ENCODE peak calls at places on chromosomes 13 and 19, in nine cellular contexts. One of them, this sample, is unnamed.

GRCh38 chr13:30421093-30422055 is 919 bp upstream of the UBE2L5 start:
- DNase-seq in fibroblast of mammary gland: peak
- DNase-seq in cardiac fibroblast: peak
- DNase-seq in BE2C: peak
- DNase-seq in transverse colon: peak
- DNase-seq in tibial artery: peak
- DNase-seq in heart left ventricle: peak
- DNase-seq in AG04450: peak
- DNase-seq in CD8-positive, alpha-beta T cell: peak
- DNase-seq in this sample: peak

GRCh38 chr19:48639483-48640375 is 2.5 kb upstream of the DBP start:
- DNase-seq in fibroblast of mammary gland: no peak
- DNase-seq in cardiac fibroblast: no peak
- DNase-seq in BE2C: no peak
- DNase-seq in transverse colon: no peak
- DNase-seq in tibial artery: no peak
- DNase-seq in heart left ventricle: peak
- DNase-seq in AG04450: no peak
- DNase-seq in CD8-positive, alpha-beta T cell: no peak
- DNase-seq in this sample: no peak

GRCh38 chr19:38675611-38676010 is 28.2 kb downstream of the ACTN4 start:
- DNase-seq in fibroblast of mammary gland: no peak
- DNase-seq in cardiac fibroblast: no peak
- DNase-seq in BE2C: no peak
- DNase-seq in transverse colon: no peak
- DNase-seq in tibial artery: no peak
- DNase-seq in heart left ventricle: no peak
- DNase-seq in AG04450: no peak
- DNase-seq in CD8-positive, alpha-beta T cell: no peak
- DNase-seq in this sample: no peak

GRCh38 chr13:51260154-51260553 is 38.0 kb downstream of the FAM124A start:
- DNase-seq in fibroblast of mammary gland: no peak
- DNase-seq in cardiac fibroblast: no peak
- DNase-seq in BE2C: no peak
- DNase-seq in transverse colon: no peak
- DNase-seq in tibial artery: no peak
- DNase-seq in heart left ventricle: no peak
- DNase-seq in AG04450: no peak
- DNase-seq in CD8-positive, alpha-beta T cell: no peak
- DNase-seq in this sample: no peak

GRCh38 chr13:37144661-37145060 is 39.2 kb upstream of the CSNK1A1L start:
- DNase-seq in fibroblast of mammary gland: peak
- DNase-seq in cardiac fibroblast: peak
- DNase-seq in BE2C: no peak
- DNase-seq in transverse colon: no peak
- DNase-seq in tibial artery: no peak
- DNase-seq in heart left ventricle: no peak
- DNase-seq in AG04450: no peak
- DNase-seq in CD8-positive, alpha-beta T cell: no peak
- DNase-seq in this sample: peak

GRCh38 chr19:3692141-3693029 is 7.9 kb downstream of the PIP5K1C start:
- DNase-seq in fibroblast of mammary gland: no peak
- DNase-seq in cardiac fibroblast: no peak
- DNase-seq in BE2C: no peak
- DNase-seq in transverse colon: no peak
- DNase-seq in tibial artery: no peak
- DNase-seq in heart left ventricle: no peak
- DNase-seq in AG04450: no peak
- DNase-seq in CD8-positive, alpha-beta T cell: peak
- DNase-seq in this sample: no peak

GRCh38 chr13:103282571-103283450 is 216.6 kb upstream of the SLC10A2 start:
- DNase-seq in fibroblast of mammary gland: peak
- DNase-seq in cardiac fibroblast: peak
- DNase-seq in BE2C: no peak
- DNase-seq in transverse colon: no peak
- DNase-seq in tibial artery: no peak
- DNase-seq in heart left ventricle: no peak
- DNase-seq in AG04450: peak
- DNase-seq in CD8-positive, alpha-beta T cell: no peak
- DNase-seq in this sample: peak

GRCh38 chr19:38624822-38625221 is 5.8 kb downstream of the EIF3K start:
- DNase-seq in fibroblast of mammary gland: no peak
- DNase-seq in cardiac fibroblast: no peak
- DNase-seq in BE2C: no peak
- DNase-seq in transverse colon: no peak
- DNase-seq in tibial artery: no peak
- DNase-seq in heart left ventricle: no peak
- DNase-seq in AG04450: no peak
- DNase-seq in CD8-positive, alpha-beta T cell: no peak
- DNase-seq in this sample: no peak

GRCh38 chr13:39353988-39354387 is 249.0 kb downstream of the LHFPL6 start:
- DNase-seq in fibroblast of mammary gland: peak
- DNase-seq in cardiac fibroblast: peak
- DNase-seq in BE2C: no peak
- DNase-seq in transverse colon: no peak
- DNase-seq in tibial artery: no peak
- DNase-seq in heart left ventricle: no peak
- DNase-seq in AG04450: no peak
- DNase-seq in CD8-positive, alpha-beta T cell: no peak
- DNase-seq in this sample: peak

GRCh38 chr19:4972509-4973230 is 3.8 kb downstream of the KDM4B start:
- DNase-seq in fibroblast of mammary gland: peak
- DNase-seq in cardiac fibroblast: peak
- DNase-seq in BE2C: no peak
- DNase-seq in transverse colon: no peak
- DNase-seq in tibial artery: no peak
- DNase-seq in heart left ventricle: no peak
- DNase-seq in AG04450: no peak
- DNase-seq in CD8-positive, alpha-beta T cell: no peak
- DNase-seq in this sample: peak

GRCh38 chr13:33147832-33148231 is 131.6 kb downstream of the KL start:
- DNase-seq in fibroblast of mammary gland: no peak
- DNase-seq in cardiac fibroblast: no peak
- DNase-seq in BE2C: no peak
- DNase-seq in transverse colon: no peak
- DNase-seq in tibial artery: no peak
- DNase-seq in heart left ventricle: no peak
- DNase-seq in AG04450: no peak
- DNase-seq in CD8-positive, alpha-beta T cell: no peak
- DNase-seq in this sample: no peak

GRCh38 chr13:50127017-50127725 is 111.9 kb downstream of the KCNRG start:
- DNase-seq in fibroblast of mammary gland: peak
- DNase-seq in cardiac fibroblast: peak
- DNase-seq in BE2C: no peak
- DNase-seq in transverse colon: peak
- DNase-seq in tibial artery: peak
- DNase-seq in heart left ventricle: peak
- DNase-seq in AG04450: no peak
- DNase-seq in CD8-positive, alpha-beta T cell: no peak
- DNase-seq in this sample: peak

GRCh38 chr19:3698386-3698950 is 1.8 kb downstream of the PIP5K1C start:
- DNase-seq in fibroblast of mammary gland: no peak
- DNase-seq in cardiac fibroblast: no peak
- DNase-seq in BE2C: no peak
- DNase-seq in transverse colon: no peak
- DNase-seq in tibial artery: no peak
- DNase-seq in heart left ventricle: no peak
- DNase-seq in AG04450: no peak
- DNase-seq in CD8-positive, alpha-beta T cell: no peak
- DNase-seq in this sample: no peak

GRCh38 chr13:26480246-26480855 is 77.1 kb upstream of the WASF3 start:
- DNase-seq in fibroblast of mammary gland: no peak
- DNase-seq in cardiac fibroblast: peak
- DNase-seq in BE2C: no peak
- DNase-seq in transverse colon: peak
- DNase-seq in tibial artery: no peak
- DNase-seq in heart left ventricle: no peak
- DNase-seq in AG04450: no peak
- DNase-seq in CD8-positive, alpha-beta T cell: no peak
- DNase-seq in this sample: no peak

GRCh38 chr13:110408286-110408685 is 101.2 kb downstream of the COL4A2 start:
- DNase-seq in fibroblast of mammary gland: no peak
- DNase-seq in cardiac fibroblast: no peak
- DNase-seq in BE2C: no peak
- DNase-seq in transverse colon: no peak
- DNase-seq in tibial artery: no peak
- DNase-seq in heart left ventricle: no peak
- DNase-seq in AG04450: no peak
- DNase-seq in CD8-positive, alpha-beta T cell: no peak
- DNase-seq in this sample: no peak

GRCh38 chr19:40604647-40605200 is 3.6 kb downstream of the LTBP4 start:
- DNase-seq in fibroblast of mammary gland: no peak
- DNase-seq in cardiac fibroblast: no peak
- DNase-seq in BE2C: no peak
- DNase-seq in transverse colon: peak
- DNase-seq in tibial artery: peak
- DNase-seq in heart left ventricle: peak
- DNase-seq in AG04450: no peak
- DNase-seq in CD8-positive, alpha-beta T cell: no peak
- DNase-seq in this sample: no peak

GRCh38 chr13:67258482-67258881 is 28.3 kb upstream of the PCDH9 start:
- DNase-seq in fibroblast of mammary gland: no peak
- DNase-seq in cardiac fibroblast: peak
- DNase-seq in BE2C: no peak
- DNase-seq in transverse colon: no peak
- DNase-seq in tibial artery: no peak
- DNase-seq in heart left ventricle: no peak
- DNase-seq in AG04450: no peak
- DNase-seq in CD8-positive, alpha-beta T cell: no peak
- DNase-seq in this sample: no peak

GRCh38 chr13:95552539-95553270 is at the start of gene CLDN10:
- DNase-seq in fibroblast of mammary gland: no peak
- DNase-seq in cardiac fibroblast: no peak
- DNase-seq in BE2C: no peak
- DNase-seq in transverse colon: no peak
- DNase-seq in tibial artery: no peak
- DNase-seq in heart left ventricle: peak
- DNase-seq in AG04450: no peak
- DNase-seq in CD8-positive, alpha-beta T cell: no peak
- DNase-seq in this sample: no peak
- TF ChIP-seq CTCF in fibroblast of mammary gland: no peak
- TF ChIP-seq CTCF in cardiac fibroblast: no peak
- TF ChIP-seq CTCF in BE2C: no peak
- TF ChIP-seq CTCF in transverse colon: no peak
- TF ChIP-seq CTCF in tibial artery: no peak
- TF ChIP-seq CTCF in heart left ventricle: no peak
- TF ChIP-seq CTCF in AG04450: no peak
- TF ChIP-seq CTCF in CD8-positive, alpha-beta T cell: no peak
- TF ChIP-seq CTCF in this sample: no peak

GRCh38 chr19:17402982-17403855 is 2.2 kb downstream of the BST2 start:
- DNase-seq in fibroblast of mammary gland: no peak
- DNase-seq in cardiac fibroblast: no peak
- DNase-seq in BE2C: peak
- DNase-seq in transverse colon: no peak
- DNase-seq in tibial artery: no peak
- DNase-seq in heart left ventricle: peak
- DNase-seq in AG04450: no peak
- DNase-seq in CD8-positive, alpha-beta T cell: peak
- DNase-seq in this sample: no peak

GRCh38 chr19:17406039-17406886 is 833 bp upstream of the BST2 start:
- DNase-seq in fibroblast of mammary gland: no peak
- DNase-seq in cardiac fibroblast: no peak
- DNase-seq in BE2C: no peak
- DNase-seq in transverse colon: peak
- DNase-seq in tibial artery: no peak
- DNase-seq in heart left ventricle: no peak
- DNase-seq in AG04450: no peak
- DNase-seq in CD8-positive, alpha-beta T cell: no peak
- DNase-seq in this sample: peak

GRCh38 chr19:17404015-17404414 is 1.4 kb downstream of the BST2 start:
- DNase-seq in fibroblast of mammary gland: no peak
- DNase-seq in cardiac fibroblast: no peak
- DNase-seq in BE2C: no peak
- DNase-seq in transverse colon: no peak
- DNase-seq in tibial artery: no peak
- DNase-seq in heart left ventricle: no peak
- DNase-seq in AG04450: no peak
- DNase-seq in CD8-positive, alpha-beta T cell: no peak
- DNase-seq in this sample: no peak

GRCh38 chr19:17405250-17406038 is at the start of gene BST2:
- DNase-seq in fibroblast of mammary gland: no peak
- DNase-seq in cardiac fibroblast: peak
- DNase-seq in BE2C: peak
- DNase-seq in transverse colon: peak
- DNase-seq in tibial artery: no peak
- DNase-seq in heart left ventricle: peak
- DNase-seq in AG04450: no peak
- DNase-seq in CD8-positive, alpha-beta T cell: peak
- DNase-seq in this sample: peak

GRCh38 chr19:17404621-17405249 is 695 bp downstream of the BST2 start:
- DNase-seq in fibroblast of mammary gland: no peak
- DNase-seq in cardiac fibroblast: no peak
- DNase-seq in BE2C: no peak
- DNase-seq in transverse colon: no peak
- DNase-seq in tibial artery: no peak
- DNase-seq in heart left ventricle: no peak
- DNase-seq in AG04450: no peak
- DNase-seq in CD8-positive, alpha-beta T cell: no peak
- DNase-seq in this sample: no peak
- H3K4me3 ChIP-seq in fibroblast of mammary gland: no peak
- H3K4me3 ChIP-seq in cardiac fibroblast: no peak
- H3K4me3 ChIP-seq in BE2C: no peak
- H3K4me3 ChIP-seq in transverse colon: peak
- H3K4me3 ChIP-seq in tibial artery: peak
- H3K4me3 ChIP-seq in heart left ventricle: peak
- H3K4me3 ChIP-seq in AG04450: no peak
- H3K4me3 ChIP-seq in CD8-positive, alpha-beta T cell: peak
- H3K4me3 ChIP-seq in this sample: no peak

GRCh38 chr13:108218044-108218974 is at the start of gene ABHD13:
- DNase-seq in fibroblast of mammary gland: peak
- DNase-seq in cardiac fibroblast: peak
- DNase-seq in BE2C: peak
- DNase-seq in transverse colon: peak
- DNase-seq in tibial artery: peak
- DNase-seq in heart left ventricle: peak
- DNase-seq in AG04450: peak
- DNase-seq in CD8-positive, alpha-beta T cell: peak
- DNase-seq in this sample: peak
- TF ChIP-seq CTCF in fibroblast of mammary gland: no peak
- TF ChIP-seq CTCF in cardiac fibroblast: no peak
- TF ChIP-seq CTCF in BE2C: no peak
- TF ChIP-seq CTCF in transverse colon: no peak
- TF ChIP-seq CTCF in tibial artery: peak
- TF ChIP-seq CTCF in heart left ventricle: no peak
- TF ChIP-seq CTCF in AG04450: no peak
- TF ChIP-seq CTCF in CD8-positive, alpha-beta T cell: no peak
- TF ChIP-seq CTCF in this sample: no peak

DNA sequence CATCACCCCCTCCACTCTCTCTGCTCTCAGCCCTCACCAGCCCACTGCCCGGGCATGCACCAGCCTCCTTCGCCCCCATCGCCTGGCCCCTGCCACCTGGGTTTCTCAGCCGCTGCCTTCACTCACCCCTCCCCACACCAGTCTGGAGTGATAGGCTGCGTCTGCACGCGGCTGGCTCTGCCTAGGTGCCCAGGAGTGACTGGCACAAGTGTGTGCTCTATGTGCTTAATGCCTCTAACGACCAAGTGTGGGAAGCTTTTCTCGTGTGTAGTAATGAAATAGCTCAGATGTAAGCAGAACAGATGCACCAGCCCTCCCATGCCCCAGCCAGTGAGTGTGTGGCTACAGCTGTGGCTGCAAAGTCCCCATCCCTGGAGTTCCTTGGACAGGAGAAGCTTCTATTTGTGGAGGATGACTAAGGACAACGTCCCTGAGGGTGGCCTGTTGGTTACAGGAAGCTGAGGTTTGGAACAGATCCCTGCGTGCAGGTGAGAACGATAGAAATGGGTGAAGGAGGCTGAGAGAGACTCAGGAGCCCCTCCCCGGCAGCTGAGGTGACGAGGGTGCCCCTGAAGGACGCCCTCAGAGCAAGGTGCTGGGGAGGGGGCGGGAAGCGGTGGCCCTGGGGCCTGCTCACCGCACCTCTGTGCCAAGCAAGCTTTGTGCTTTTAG is 35.6 kb downstream of the ATP11A start:
- DNase-seq in fibroblast of mammary gland: no peak
- DNase-seq in cardiac fibroblast: peak
- DNase-seq in BE2C: no peak
- DNase-seq in transverse colon: no peak
- DNase-seq in tibial artery: no peak
- DNase-seq in heart left ventricle: peak
- DNase-seq in AG04450: no peak
- DNase-seq in CD8-positive, alpha-beta T cell: no peak
- DNase-seq in this sample: no peak
- H3K4me3 ChIP-seq in fibroblast of mammary gland: no peak
- H3K4me3 ChIP-seq in cardiac fibroblast: no peak
- H3K4me3 ChIP-seq in BE2C: no peak
- H3K4me3 ChIP-seq in transverse colon: no peak
- H3K4me3 ChIP-seq in tibial artery: no peak
- H3K4me3 ChIP-seq in heart left ventricle: peak
- H3K4me3 ChIP-seq in AG04450: no peak
- H3K4me3 ChIP-seq in CD8-positive, alpha-beta T cell: no peak
- H3K4me3 ChIP-seq in this sample: no peak

This sample was measured in astrocyte of the spinal cord.